ENCODE peak calls at places on chromosomes 12 and 14, in ten cellular contexts. A is natural killer cell; K is effector memory CD8-positive, alpha-beta T cell; H is sciatic nerve; X is activated CD8-positive, alpha-beta T cell treated with anti-CD3 and anti-CD28 coated beads for 36 hours; I is A549; B is right lobe of liver; M is T-cell; L is right cardiac atrium; P is aorta. E is an unnamed sample.

GRCh38 chr12:5914387-5915149 is 30.5 kb downstream of the ANO2 start:
- ATAC-seq in M (no peak), L (no peak), X (no peak), H (no peak), K (no peak), B (no peak), A (no peak), P (no peak), I (no peak), E (no peak)

GRCh38 chr14:67423424-67423823 is 11.5 kb upstream of the PLEK2 start:
- ATAC-seq in X (no peak), M (no peak), L (no peak), K (no peak), H (no peak), P (no peak), A (no peak), I (no peak), B (no peak), E (no peak)

GRCh38 chr12:131092911-131093901 is 139.5 kb downstream of the ADGRD1 start:
- ATAC-seq in P (no peak), B (no peak), I (peak; percentile 8), X (peak; percentile 81), A (no peak), L (no peak), H (peak; percentile 56), M (peak; percentile 18), K (peak; percentile 58), E (no peak)

GRCh38 chr12:23133471-23133870 is 508.5 kb downstream of the ETNK1 start:
- ATAC-seq in K (no peak), L (no peak), M (no peak), A (no peak), P (no peak), I (no peak), X (no peak), B (no peak), H (no peak), E (no peak)

GRCh38 chr12:6093764-6094163 is 30.7 kb downstream of the VWF start:
- ATAC-seq in A (no peak), P (no peak), M (no peak), L (peak; percentile 5), B (no peak), H (no peak), K (no peak), I (peak; percentile 54), X (no peak), E (peak; percentile 12)

GRCh38 chr12:58433969-58434368 is 486.3 kb downstream of the LRIG3 start:
- ATAC-seq in K (no peak), X (no peak), I (no peak), A (no peak), B (no peak), L (no peak), P (no peak), M (no peak), H (no peak), E (no peak)

GRCh38 chr12:69055706-69056105 is 122.7 kb upstream of the CPM start:
- ATAC-seq in H (peak; percentile 68), B (no peak), A (no peak), I (no peak), X (no peak), M (no peak), P (no peak), K (no peak), L (peak; percentile 48), E (no peak)

GRCh38 chr12:77003244-77003643 is 62.1 kb downstream of the E2F7 start:
- ATAC-seq in M (no peak), I (no peak), A (no peak), K (no peak), L (no peak), P (no peak), X (no peak), B (no peak), H (no peak), E (no peak)

GRCh38 chr14:21093769-21094681 is 4.4 kb downstream of the ZNF219 start:
- ATAC-seq in X (no peak), K (no peak), A (no peak), P (no peak), B (no peak), H (no peak), L (no peak), M (no peak), I (no peak), E (no peak)

GRCh38 chr12:51357374-51358047 is 11.0 kb upstream of the CELA1 start:
- ATAC-seq in X (peak; percentile 42), L (no peak), A (no peak), M (no peak), H (no peak), K (peak; percentile 22), P (no peak), I (no peak), B (no peak), E (no peak)

GRCh38 chr12:12403264-12404248 is 46.7 kb downstream of the BORCS5 start:
- ATAC-seq in I (peak; percentile 78), B (peak; percentile 22), L (peak; percentile 41), M (no peak), H (peak; percentile 11), P (no peak), K (no peak), X (no peak), A (peak; percentile 76), E (no peak)

GRCh38 chr12:116969615-116970575 is 59.1 kb downstream of the FBXW8 start:
- ATAC-seq in B (no peak), P (no peak), K (no peak), H (no peak), L (peak; percentile 60), A (no peak), I (no peak), M (no peak), X (no peak), E (peak; percentile 94)

GRCh38 chr14:91273885-91274273 is 29.4 kb upstream of the GPR68 start:
- ATAC-seq in X (no peak), B (no peak), H (no peak), L (no peak), M (no peak), A (no peak), P (no peak), K (no peak), I (no peak), E (no peak)

GRCh38 chr12:124509676-124510300 is 57.6 kb downstream of the NCOR2 start:
- ATAC-seq in L (peak; percentile 42), X (no peak), P (no peak), A (no peak), H (peak; percentile 43), B (peak; percentile 15), M (no peak), I (peak; percentile 30), K (no peak), E (peak; percentile 49)